ENCODE peak calls at places on chromosomes 6 and 20, in five cellular contexts. Q is DMS153, A is right cardiac atrium, W is NCI-H1105, G is transverse colon. Y is an unnamed sample.

GRCh38 chr20:48933017-48933766 is 11.7 kb downstream of the ARFGEF2 start:
- DNase-seq in W (peak; percentile 80), G (peak; percentile 89), Q (peak; percentile 27), A (peak; percentile 47), Y (peak; percentile 94)

GRCh38 chr20:50071039-50071888 is 41.7 kb downstream of the UBE2V1 start:
- DNase-seq in G (peak; percentile 93), A (peak; percentile 97), Q (peak; percentile 69), W (peak; percentile 78), Y (peak; percentile 81)

GRCh38 chr20:64129146-64129782 is 21.9 kb upstream of the NPBWR2 start:
- DNase-seq in Q (no peak), A (peak; percentile 18), W (no peak), G (no peak), Y (no peak)

GRCh38 chr20:31569163-31570020 is 35.7 kb upstream of the ID1 start:
- DNase-seq in A (peak; percentile 85), W (peak; percentile 58), G (peak; percentile 64), Q (no peak), Y (peak; percentile 68)

GRCh38 chr6:83815631-83816030 is 37.5 kb upstream of the RIPPLY2 start:
- DNase-seq in A (no peak), W (no peak), G (no peak), Q (no peak), Y (no peak)

GRCh38 chr6:138417493-138418117 is 13.6 kb downstream of the HEBP2 start:
- DNase-seq in G (no peak), A (no peak), Q (no peak), W (no peak), Y (no peak)

GRCh38 chr20:31922588-31922987 is 29.3 kb downstream of the PDRG1 start:
- DNase-seq in G (no peak), Q (no peak), W (no peak), A (no peak), Y (no peak)

GRCh38 chr6:122567034-122567433 is 43.2 kb upstream of the PKIB start:
- DNase-seq in W (no peak), Q (no peak), A (no peak), G (no peak), Y (no peak)

GRCh38 chr6:157966597-157966977 is 15.1 kb upstream of the SYNJ2 start:
- DNase-seq in G (no peak), W (no peak), A (no peak), Q (no peak), Y (no peak)

GRCh38 chr20:51092238-51092822 is 69.4 kb upstream of the KCNG1 start:
- DNase-seq in W (no peak), A (no peak), Q (no peak), G (no peak), Y (no peak)

GRCh38 chr6:163608060-163608752 is 193.7 kb downstream of the QKI start:
- DNase-seq in Q (no peak), A (no peak), G (no peak), W (no peak), Y (no peak)

GRCh38 chr6:158507174-158507573 is 52.7 kb upstream of the TMEM181 start:
- DNase-seq in W (no peak), G (no peak), A (no peak), Q (no peak), Y (no peak)

GRCh38 chr6:164359441-164359840 is 944.9 kb downstream of the QKI start:
- DNase-seq in G (no peak), A (no peak), Q (no peak), W (no peak), Y (no peak)

GRCh38 chr20:58127731-58128130 is 100.7 kb downstream of the ANKRD60 start:
- DNase-seq in G (no peak), Q (no peak), W (no peak), A (no peak), Y (no peak)

GRCh38 chr6:50586074-50586473 is 127.3 kb upstream of the TFAP2D start:
- DNase-seq in W (no peak), G (no peak), A (no peak), Q (no peak), Y (no peak)

GRCh38 chr20:53636725-53637097 is 43.1 kb upstream of the ZNF217 start:
- DNase-seq in Q (no peak), G (no peak), W (no peak), A (no peak), Y (no peak)

GRCh38 chr20:33663161-33664084 is 1.3 kb downstream of the C20orf144 start:
- DNase-seq in W (peak; percentile 82), Q (peak; percentile 60), G (peak; percentile 89), A (peak; percentile 96), Y (peak; percentile 83)

GRCh38 chr20:46512943-46513844 is at the start of gene ZNF334:
- DNase-seq in Q (peak; percentile 49), W (peak; percentile 83), A (peak; percentile 86), G (peak; percentile 28), Y (peak; percentile 35)

GRCh38 chr6:70398783-70399730 is 14.3 kb upstream of the FAM135A start:
- DNase-seq in Q (peak; percentile 49), A (peak; percentile 40), G (peak; percentile 73), W (no peak), Y (peak; percentile 98)

GRCh38 chr20:8545212-8545611 is 413.1 kb downstream of the PLCB1 start:
- DNase-seq in G (no peak), A (no peak), W (no peak), Q (no peak), Y (no peak)

GRCh38 chr6:167941822-167942221 is 55.6 kb upstream of the KIF25 start:
- DNase-seq in A (no peak), Q (no peak), W (no peak), G (no peak), Y (no peak)

GRCh38 chr6:148989585-148989984 is 242.8 kb downstream of the UST start:
- DNase-seq in W (no peak), G (no peak), A (no peak), Q (no peak), Y (no peak)

GRCh38 chr6:100719883-100720682 is 161.0 kb downstream of the ASCC3 start:
- DNase-seq in W (no peak), A (no peak), G (no peak), Q (peak; percentile 18), Y (peak; percentile 35)

GRCh38 chr6:44642870-44643522 is 255.5 kb downstream of the CDC5L start:
- DNase-seq in Q (no peak), G (no peak), A (no peak), W (peak; percentile 77), Y (no peak)

GRCh38 chr6:164502838-164503237 is 806.6 kb downstream of the C6orf118 start:
- DNase-seq in W (peak; percentile 36), G (no peak), Q (peak; percentile 54), A (no peak), Y (no peak)

GRCh38 chr6:63936399-63936798 is 300.8 kb downstream of the PHF3 start:
- DNase-seq in G (no peak), Q (no peak), W (no peak), A (no peak), Y (no peak)

GRCh38 chr20:49508435-49509199 is 26.1 kb upstream of the KCNB1 start:
- DNase-seq in A (no peak), Q (peak; percentile 7), W (peak; percentile 48), G (no peak), Y (peak; percentile 11)

GRCh38 chr20:46174469-46175126 is 56.5 kb downstream of the CD40 start:
- DNase-seq in W (no peak), Q (peak; percentile 72), G (peak; percentile 74), A (peak; percentile 89), Y (peak; percentile 55)

GRCh38 chr6:153210083-153210482 is 79.0 kb upstream of the RGS17 start:
- DNase-seq in W (no peak), G (no peak), A (no peak), Q (no peak), Y (no peak)

GRCh38 chr6:135129139-135129867 is 51.8 kb upstream of the MYB start:
- DNase-seq in W (no peak), A (no peak), G (no peak), Q (no peak), Y (no peak)

GRCh38 chr6:95094751-95095150 is 482.6 kb upstream of the MANEA start:
- DNase-seq in A (no peak), Q (no peak), G (no peak), W (no peak), Y (no peak)

GRCh38 chr20:503048-503737 is 40.4 kb downstream of the CSNK2A1 start:
- DNase-seq in G (no peak), W (no peak), Q (no peak), A (no peak), Y (no peak)

GRCh38 chr20:39935921-39936320 is 753.1 kb downstream of the MAFB start:
- DNase-seq in W (no peak), Q (no peak), G (no peak), A (no peak), Y (no peak)

GRCh38 chr6:107536183-107536582 is 46.3 kb downstream of the SOBP start:
- DNase-seq in W (no peak), Q (no peak), A (no peak), G (no peak), Y (no peak)

GRCh38 chr20:45426621-45427020 is 10.7 kb downstream of the PIGT start:
- DNase-seq in W (no peak), G (no peak), Q (no peak), A (peak; percentile 69), Y (no peak)

GRCh38 chr20:19265646-19266374 is 53.4 kb downstream of the SLC24A3 start:
- DNase-seq in W (no peak), Q (peak; percentile 76), G (no peak), A (no peak), Y (peak; percentile 23)

GRCh38 chr20:37714973-37715657 is 21.3 kb downstream of the CTNNBL1 start:
- DNase-seq in A (no peak), W (no peak), Q (no peak), G (no peak), Y (no peak)

GRCh38 chr6:141451508-141452353 is 681.0 kb upstream of the GJE1 start:
- DNase-seq in Q (no peak), G (no peak), W (no peak), A (no peak), Y (no peak)

GRCh38 chr20:35699914-35700624 is 864 bp downstream of the ROMO1 start:
- DNase-seq in A (no peak), Q (no peak), W (no peak), G (no peak), Y (peak; percentile 51)